ENCODE peak calls at places on chromosome 20, in five cellular contexts. Z is AG10803, R is HepG2, P is tibial nerve, H is GM06990. M is an unnamed sample.

GRCh38 chr20:23094213-23094896 is 8.2 kb upstream of the CD93 start:
- DNase-seq in Z (no peak), R (no peak), P (no peak), H (no peak), M (no peak)

GRCh38 chr20:16385462-16385861 is 187.8 kb downstream of the KIF16B start:
- DNase-seq in Z (no peak), R (no peak), P (no peak), H (no peak), M (no peak)

GRCh38 chr20:45501600-45501999 is 13.8 kb downstream of the SPINT3 start:
- DNase-seq in Z (no peak), R (no peak), P (no peak), H (no peak), M (no peak)

GRCh38 chr20:2109425-2110210 is 8.0 kb downstream of the STK35 start:
- DNase-seq in Z (no peak), R (no peak), P (no peak), H (no peak), M (no peak)

GRCh38 chr20:17066955-17067354 is 159.9 kb upstream of the PCSK2 start:
- DNase-seq in Z (no peak), R (no peak), P (no peak), H (no peak), M (no peak)

GRCh38 chr20:17083738-17084137 is 143.1 kb upstream of the PCSK2 start:
- DNase-seq in Z (no peak), R (peak), P (no peak), H (no peak), M (no peak)

GRCh38 chr20:19433371-19434316 is 221.2 kb downstream of the SLC24A3 start:
- DNase-seq in Z (peak), R (no peak), P (no peak), H (no peak), M (no peak)

GRCh38 chr20:19683168-19683567 is 74.9 kb upstream of the RIN2 start:
- DNase-seq in Z (no peak), R (no peak), P (no peak), H (no peak), M (no peak)

GRCh38 chr20:21099653-21100589 is 6.2 kb downstream of the LINC00237 start:
- DNase-seq in Z (peak), R (no peak), P (no peak), H (peak), M (no peak)

GRCh38 chr20:34600892-34601653 is 42.6 kb downstream of the MAP1LC3A start:
- DNase-seq in Z (no peak), R (no peak), P (no peak), H (no peak), M (no peak)

GRCh38 chr20:37523012-37523391 is 2.0 kb downstream of the NNAT start:
- DNase-seq in Z (no peak), R (no peak), P (no peak), H (no peak), M (no peak)

GRCh38 chr20:37519508-37520416 is 1.3 kb upstream of the NNAT start:
- DNase-seq in Z (no peak), R (peak), P (no peak), H (no peak), M (no peak)

GRCh38 chr20:37520417-37520751 is 666 bp upstream of the NNAT start:
- DNase-seq in Z (no peak), R (no peak), P (no peak), H (no peak), M (no peak)

GRCh38 chr20:37522258-37523011 is 1.4 kb downstream of the NNAT start:
- DNase-seq in Z (no peak), R (no peak), P (no peak), H (no peak), M (no peak)

GRCh38 chr20:37521091-37521771 is at the start of gene NNAT:
- DNase-seq in Z (no peak), R (no peak), P (no peak), H (no peak), M (no peak)
- H3K4me3 ChIP-seq in Z (no peak), R (no peak), P (peak), H (no peak), M (no peak)

GRCh38 chr20:10388571-10388970 is 45.5 kb downstream of the MKKS start:
- DNase-seq in Z (no peak), R (no peak), P (no peak), H (no peak), M (no peak)

GRCh38 chr20:10385850-10386544 is 48.0 kb downstream of the MKKS start:
- DNase-seq in Z (no peak), R (no peak), P (no peak), H (no peak), M (no peak)

GRCh38 chr20:10390709-10391108 is 43.3 kb downstream of the MKKS start:
- DNase-seq in Z (no peak), R (no peak), P (no peak), H (no peak), M (no peak)

GRCh38 chr20:10387686-10388085 is 46.3 kb downstream of the MKKS start:
- DNase-seq in Z (no peak), R (no peak), P (no peak), H (no peak), M (no peak)
- TF ChIP-seq CTCF in Z (no peak), R (no peak), P (no peak), H (no peak), M (no peak)

GRCh38 chr20:31475032-31475431 is at the start of the genes DEFB124 and REM1:
- DNase-seq in Z (no peak), R (no peak), P (no peak), H (no peak), M (no peak)
- H3K4me3 ChIP-seq in Z (peak), R (no peak), P (peak), H (no peak), M (no peak)

GRCh38 chr20:36677422-36677771 is 31.4 kb upstream of the SLA2 start:
- DNase-seq in Z (no peak), R (no peak), P (no peak), H (no peak), M (no peak)
- TF ChIP-seq CTCF in Z (no peak), R (no peak), P (no peak), H (no peak), M (no peak)

GRCh38 chr20:10673831-10674683 is at the start of gene JAG1:
- DNase-seq in Z (peak), R (peak), P (peak), H (peak), M (peak)
- H3K4me3 ChIP-seq in Z (peak), R (peak), P (peak), H (peak), M (peak)

DNA sequence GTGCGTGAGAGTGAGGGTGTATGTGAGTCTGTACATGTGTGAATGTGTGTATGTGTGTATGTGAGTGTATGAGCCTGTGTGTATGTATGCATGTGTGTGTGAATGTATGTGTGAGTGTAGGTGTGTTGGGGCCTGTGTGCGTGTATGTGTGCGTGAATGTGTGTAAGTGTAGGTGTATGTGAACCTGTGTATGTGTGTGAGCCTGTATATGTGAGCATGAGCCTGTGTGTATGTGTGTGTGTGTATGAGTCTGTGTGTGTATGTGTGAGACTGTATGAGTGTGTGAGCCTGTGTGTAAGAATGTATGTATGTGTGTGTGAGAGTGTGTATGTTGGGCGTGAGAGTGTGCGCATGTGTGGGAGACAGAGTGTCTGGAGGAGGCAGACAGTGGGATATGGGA is 15.8 kb upstream of the SULF2 start:
- DNase-seq in Z (no peak), R (no peak), P (no peak), H (no peak), M (no peak)
- TF ChIP-seq CTCF in Z (no peak), R (no peak), P (no peak), H (no peak), M (no peak)

DNA sequence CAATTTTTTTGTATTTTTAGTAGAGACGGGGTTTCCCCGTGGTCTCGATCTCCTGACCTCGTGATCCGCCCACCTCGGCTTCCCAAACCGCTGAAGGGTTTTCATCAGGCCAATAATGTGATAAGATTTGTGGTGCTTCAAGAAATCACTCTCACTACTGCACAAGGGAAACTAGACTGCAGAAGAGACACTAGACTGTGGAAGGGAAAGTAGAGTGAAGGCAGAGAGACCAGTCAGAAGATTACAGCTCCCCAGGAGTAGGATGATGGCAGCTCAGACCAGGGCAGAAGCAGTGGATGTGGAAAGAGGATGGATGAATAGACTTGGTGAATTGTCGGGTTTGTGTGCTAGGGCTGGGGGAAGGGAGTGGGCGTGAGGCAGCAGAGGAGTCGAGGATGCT is 48.0 kb upstream of the GTSF1L start:
- DNase-seq in Z (no peak), R (no peak), P (no peak), H (no peak), M (no peak)
- H3K4me3 ChIP-seq in Z (no peak), R (no peak), P (no peak), H (no peak), M (no peak)

GRCh38 chr20:61518424-61518951 is 266.4 kb downstream of the CDH4 start:
- DNase-seq in Z (no peak), R (no peak), P (no peak), H (no peak), M (no peak)

GRCh38 chr20:61517419-61517818 is 265.4 kb downstream of the CDH4 start:
- DNase-seq in Z (no peak), R (no peak), P (no peak), H (no peak), M (no peak)

GRCh38 chr20:61514805-61515505 is 262.9 kb downstream of the CDH4 start:
- DNase-seq in Z (no peak), R (no peak), P (no peak), H (no peak), M (no peak)

GRCh38 chr20:61515922-61516321 is 263.9 kb downstream of the CDH4 start:
- DNase-seq in Z (no peak), R (no peak), P (no peak), H (no peak), M (no peak)

DNA sequence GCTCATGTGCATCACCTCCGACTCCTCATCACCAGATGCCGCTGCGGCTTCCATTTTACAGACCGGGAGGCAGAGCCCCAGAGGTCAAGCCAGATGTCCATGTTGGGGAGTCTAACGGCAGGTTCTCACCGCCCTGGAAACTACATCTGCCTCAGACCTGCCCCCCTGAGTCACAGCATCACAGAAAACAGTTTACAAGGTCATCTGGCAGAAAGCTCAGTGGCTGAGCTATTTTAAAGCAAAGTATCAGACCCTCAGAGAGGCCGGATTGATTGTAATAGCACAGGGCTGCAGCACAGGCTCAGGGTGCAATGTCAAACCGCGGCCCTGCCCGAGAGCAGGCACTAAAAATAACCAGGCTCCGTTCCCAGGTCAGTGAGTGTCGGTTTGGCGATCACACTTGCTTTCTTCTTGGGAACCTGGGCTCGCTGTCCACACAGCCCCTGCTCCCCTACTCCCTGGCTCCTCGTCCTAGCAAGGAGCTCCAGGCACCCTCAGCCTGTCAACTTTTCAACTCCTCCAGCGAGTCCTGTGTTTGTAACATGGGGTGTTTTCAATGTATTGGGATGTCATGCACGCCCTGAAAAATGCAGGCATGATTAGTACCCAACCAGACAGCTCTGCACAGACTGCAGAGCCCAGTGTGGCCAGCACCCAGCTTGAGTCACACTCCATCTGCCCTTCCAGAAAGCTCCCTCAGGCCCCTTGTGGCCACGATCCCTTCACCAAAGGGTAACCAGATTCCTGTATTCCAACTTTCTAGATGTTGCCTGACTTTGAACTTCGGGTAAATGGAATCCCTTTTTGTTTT is 264.5 kb downstream of the CDH4 start:
- DNase-seq in Z (peak), R (no peak), P (no peak), H (no peak), M (no peak)
- TF ChIP-seq CTCF in Z (peak), R (no peak), P (no peak), H (no peak), M (no peak)

DNA sequence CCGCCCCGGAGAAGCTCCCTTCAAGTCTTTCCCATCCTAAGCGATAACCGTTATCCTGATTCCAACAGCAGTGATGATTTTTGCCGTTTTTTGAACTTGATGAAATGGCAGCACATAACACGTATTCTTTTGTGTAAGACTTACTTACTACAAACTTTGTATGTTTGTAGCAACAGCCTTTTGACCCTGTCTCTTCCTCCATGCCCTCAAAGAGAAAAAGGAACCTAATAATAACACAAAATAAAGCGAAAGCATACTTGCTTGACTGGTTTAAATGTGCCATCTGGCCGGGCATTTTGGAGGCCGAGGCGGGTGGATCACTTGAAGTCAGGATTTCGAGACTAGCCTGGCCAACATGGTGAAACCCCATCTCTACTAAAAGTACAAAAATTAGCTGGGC is 26.4 kb upstream of the SLC9A8 start:
- DNase-seq in Z (no peak), R (no peak), P (no peak), H (peak), M (no peak)
- H3K4me3 ChIP-seq in Z (no peak), R (no peak), P (no peak), H (peak), M (no peak)

M was measured in LNCaP clone FGC.